ENCODE peak calls at places on chromosome 22, in six cellular contexts. F, S, E, L, J and K are unnamed samples.

GRCh38 chr22:50274311-50274710 is 4.1 kb upstream of the MAPK11 start:
- DNase-seq in F (peak), S (peak), E (no peak), L (peak), J (no peak), K (no peak)

GRCh38 chr22:16917144-16918003 is 90.6 kb downstream of the GAB4 start:
- DNase-seq in F (peak), S (peak), E (peak), L (peak), J (peak), K (peak)

GRCh38 chr22:24176630-24177029 is 4.7 kb upstream of the SUSD2 start:
- DNase-seq in F (no peak), S (no peak), E (no peak), L (no peak), J (no peak), K (no peak)

GRCh38 chr22:50733521-50734342 is 4.3 kb upstream of the ACR start:
- DNase-seq in F (no peak), S (no peak), E (peak), L (peak), J (peak), K (no peak)

GRCh38 chr22:42773161-42773560 is 52.5 kb upstream of the A4GALT start:
- DNase-seq in F (no peak), S (no peak), E (no peak), L (no peak), J (no peak), K (no peak)

GRCh38 chr22:37563153-37564081 is 3.1 kb downstream of the CDC42EP1 start:
- DNase-seq in F (peak), S (peak), E (peak), L (peak), J (no peak), K (no peak)

GRCh38 chr22:36811094-36811797 is 5.6 kb downstream of the PVALB start:
- DNase-seq in F (no peak), S (no peak), E (no peak), L (no peak), J (no peak), K (no peak)

GRCh38 chr22:17137226-17137625 is 16.1 kb upstream of the TMEM121B start:
- DNase-seq in F (no peak), S (no peak), E (no peak), L (no peak), J (no peak), K (no peak)

GRCh38 chr22:32281092-32281491 is 25.9 kb upstream of the SLC5A4 start:
- DNase-seq in F (no peak), S (peak), E (peak), L (no peak), J (no peak), K (no peak)

GRCh38 chr22:29702931-29703594 is 16.7 kb upstream of the CABP7 start:
- DNase-seq in F (no peak), S (no peak), E (no peak), L (no peak), J (no peak), K (no peak)

GRCh38 chr22:17807086-17807485 is 32.8 kb upstream of the BID start:
- DNase-seq in F (no peak), S (no peak), E (no peak), L (no peak), J (no peak), K (no peak)

GRCh38 chr22:44537016-44537936 is 39.2 kb upstream of the RTL6 start:
- DNase-seq in F (no peak), S (no peak), E (no peak), L (no peak), J (no peak), K (no peak)

GRCh38 chr22:50605349-50606074 is 4.9 kb downstream of the MAPK8IP2 start:
- DNase-seq in F (no peak), S (no peak), E (no peak), L (no peak), J (no peak), K (no peak)

GRCh38 chr22:20804650-20805049 is 30.7 kb downstream of the SERPIND1 start:
- DNase-seq in F (no peak), S (no peak), E (no peak), L (no peak), J (no peak), K (no peak)

GRCh38 chr22:39498802-39499201 is 3.3 kb upstream of the MIEF1 start:
- DNase-seq in F (no peak), S (no peak), E (no peak), L (no peak), J (no peak), K (no peak)

GRCh38 chr22:45296628-45297297 is 12.0 kb downstream of the UPK3A start:
- DNase-seq in F (no peak), S (no peak), E (no peak), L (no peak), J (no peak), K (no peak)

GRCh38 chr22:48155446-48155845 is 1393.0 kb downstream of the TBC1D22A start:
- DNase-seq in F (no peak), S (no peak), E (no peak), L (no peak), J (no peak), K (no peak)

GRCh38 chr22:49948958-49949913 is 11.3 kb upstream of the PIM3 start:
- DNase-seq in F (no peak), S (no peak), E (no peak), L (no peak), J (no peak), K (no peak)

GRCh38 chr22:46917702-46918101 is 155.3 kb downstream of the TBC1D22A start:
- DNase-seq in F (no peak), S (no peak), E (no peak), L (no peak), J (no peak), K (no peak)

GRCh38 chr22:36413022-36413770 is 25.4 kb upstream of the MYH9 start:
- DNase-seq in F (no peak), S (no peak), E (no peak), L (no peak), J (no peak), K (no peak)

GRCh38 chr22:20429254-20430100 is 8.1 kb downstream of the SCARF2 start:
- DNase-seq in F (peak), S (no peak), E (no peak), L (no peak), J (no peak), K (peak)

GRCh38 chr22:20091690-20092476 is 11.8 kb downstream of the DGCR8 start:
- DNase-seq in F (no peak), S (no peak), E (no peak), L (no peak), J (no peak), K (no peak)

GRCh38 chr22:39984006-39984405 is 10.7 kb upstream of the FAM83F start:
- DNase-seq in F (no peak), S (no peak), E (no peak), L (peak), J (no peak), K (no peak)

GRCh38 chr22:46336119-46337078 is 885 bp downstream of the TRMU start:
- DNase-seq in F (peak), S (no peak), E (peak), L (peak), J (no peak), K (no peak)

GRCh38 chr22:48238966-48239365 is 1476.5 kb downstream of the TBC1D22A start:
- DNase-seq in F (no peak), S (no peak), E (no peak), L (no peak), J (no peak), K (no peak)

GRCh38 chr22:24592144-24592845 is 578 bp downstream of the LRRC75B start:
- DNase-seq in F (no peak), S (no peak), E (peak), L (peak), J (no peak), K (peak)

GRCh38 chr22:20422271-20422958 is 15.2 kb downstream of the SCARF2 start:
- DNase-seq in F (no peak), S (no peak), E (peak), L (peak), J (no peak), K (peak)

GRCh38 chr22:43455861-43456260 is 44.0 kb downstream of the MPPED1 start:
- DNase-seq in F (no peak), S (no peak), E (no peak), L (no peak), J (no peak), K (no peak)

GRCh38 chr22:49502126-49502826 is 325.4 kb downstream of the BRD1 start:
- DNase-seq in F (no peak), S (peak), E (no peak), L (no peak), J (no peak), K (no peak)

GRCh38 chr22:45672564-45673481 is 1.2 kb downstream of the ATXN10 start:
- DNase-seq in F (no peak), S (no peak), E (no peak), L (no peak), J (no peak), K (no peak)

GRCh38 chr22:49549256-49549655 is 278.4 kb downstream of the BRD1 start:
- DNase-seq in F (no peak), S (no peak), E (no peak), L (no peak), J (no peak), K (no peak)

GRCh38 chr22:44999687-45000086 is 10.1 kb downstream of the PHF21B start:
- DNase-seq in F (no peak), S (no peak), E (no peak), L (no peak), J (no peak), K (no peak)

GRCh38 chr22:30338802-30339201 is 12.1 kb upstream of the TBC1D10A start:
- DNase-seq in F (no peak), S (no peak), E (no peak), L (no peak), J (no peak), K (no peak)

GRCh38 chr22:17085277-17086091 is 684 bp downstream of the IL17RA start:
- DNase-seq in F (no peak), S (no peak), E (no peak), L (no peak), J (no peak), K (no peak)

GRCh38 chr22:26890870-26891269 is 233.5 kb downstream of the MIAT start:
- DNase-seq in F (no peak), S (no peak), E (no peak), L (no peak), J (no peak), K (no peak)
- TF ChIP-seq CTCF in F (no peak), S (peak), E (no peak), L (no peak), J (no peak), K (peak)

GRCh38 chr22:41596776-41597634 is 7.4 kb upstream of the PMM1 start:
- DNase-seq in F (peak), S (peak), E (no peak), L (peak), J (peak), K (no peak)
- TF ChIP-seq CTCF in F (peak), S (peak), E (peak), L (peak), J (peak), K (peak)

GRCh38 chr22:28440517-28441366 is 238.9 kb downstream of the TTC28 start:
- DNase-seq in F (no peak), S (no peak), E (peak), L (peak), J (no peak), K (no peak)
- TF ChIP-seq CTCF in F (no peak), S (no peak), E (no peak), L (no peak), J (no peak), K (no peak)

GRCh38 chr22:41330169-41330568 is 28.8 kb downstream of the ZC3H7B start:
- DNase-seq in F (no peak), S (no peak), E (no peak), L (no peak), J (no peak), K (no peak)

GRCh38 chr22:41332217-41332616 is 30.9 kb downstream of the ZC3H7B start:
- DNase-seq in F (no peak), S (no peak), E (no peak), L (no peak), J (no peak), K (no peak)

GRCh38 chr22:41324818-41325528 is 23.6 kb downstream of the ZC3H7B start:
- DNase-seq in F (no peak), S (no peak), E (no peak), L (no peak), J (no peak), K (no peak)

DNA sequence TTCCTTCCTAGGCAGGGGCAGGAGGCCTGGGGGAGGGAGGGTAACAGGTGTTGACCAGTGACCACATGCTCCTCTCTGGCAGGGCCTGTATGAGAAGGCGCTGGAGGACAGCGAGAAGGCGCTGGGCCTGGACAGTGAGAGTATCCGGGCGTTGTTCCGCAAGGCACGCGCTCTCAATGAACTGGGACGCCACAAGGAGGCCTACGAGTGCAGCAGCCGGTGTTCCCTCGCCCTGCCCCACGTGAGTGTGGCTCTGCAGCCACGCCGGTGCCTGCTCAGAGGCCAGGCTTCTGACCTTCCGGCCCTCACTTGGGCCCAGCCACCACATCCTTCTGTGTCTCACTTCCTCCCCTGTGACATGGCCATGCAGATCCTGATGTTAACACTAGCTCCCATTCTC is 25.8 kb downstream of the ZC3H7B start:
- DNase-seq in F (no peak), S (no peak), E (no peak), L (no peak), J (no peak), K (no peak)
- TF ChIP-seq CTCF in F (no peak), S (no peak), E (no peak), L (no peak), J (no peak), K (no peak)

GRCh38 chr22:22144858-22145257 is 99.7 kb upstream of the VPREB1 start:
- DNase-seq in F (no peak), S (no peak), E (no peak), L (no peak), J (no peak), K (no peak)
- TF ChIP-seq CTCF in F (no peak), S (no peak), E (peak), L (peak), J (no peak), K (no peak)

DNA sequence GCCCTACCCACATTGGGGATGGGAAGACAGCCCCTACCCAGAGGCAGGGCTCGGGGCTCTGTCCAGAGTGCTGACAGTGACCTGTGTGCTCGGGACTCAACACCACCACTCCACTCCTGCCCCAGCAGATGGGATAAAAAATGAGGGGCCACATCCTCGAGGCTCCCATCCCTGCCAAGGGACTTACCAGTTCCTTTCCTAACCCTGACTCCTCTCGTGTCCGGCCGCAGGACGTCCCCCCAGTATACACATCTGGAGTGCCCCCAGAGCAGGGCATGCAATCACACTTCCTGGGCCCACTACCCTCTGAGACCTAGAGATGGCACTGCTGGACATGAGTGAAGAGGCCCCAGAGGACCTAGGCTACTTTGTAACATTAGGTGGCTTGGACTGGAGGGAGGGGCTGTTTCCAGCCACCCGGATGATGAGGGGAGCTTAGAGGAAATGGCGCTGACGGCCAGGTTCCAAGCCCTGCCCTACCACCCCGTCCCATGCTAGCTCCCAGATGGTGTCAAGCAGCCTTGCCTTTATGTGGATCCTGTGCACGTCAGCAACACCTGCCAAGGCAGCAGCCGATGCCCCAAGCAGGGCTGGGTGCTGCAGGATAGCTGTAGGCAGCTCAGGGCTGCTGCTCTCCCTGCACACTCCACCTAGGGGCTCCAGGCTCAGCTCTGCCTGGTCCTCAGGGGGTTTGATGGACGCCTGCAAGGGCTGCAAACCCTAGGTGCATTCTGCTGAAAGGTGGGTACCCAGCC is 86.6 kb downstream of the DGCR2 start:
- DNase-seq in F (peak), S (no peak), E (peak), L (peak), J (no peak), K (no peak)
- TF ChIP-seq CTCF in F (no peak), S (no peak), E (no peak), L (no peak), J (no peak), K (peak)